ENCODE peak calls at places on chromosomes 16 and 17, in seven cellular contexts. One of them, this sample, is unnamed.

GRCh38 chr17:40091691-40092397 is 8.5 kb downstream of the NR1D1 start:
- DNase-seq in GM12891: no peak
- DNase-seq in H1: no peak
- DNase-seq in K562: no peak
- DNase-seq in GM12878: no peak
- DNase-seq in HepG2: no peak
- DNase-seq in GM12892: no peak
- DNase-seq in this sample: no peak

GRCh38 chr17:63697341-63698286 is 2.3 kb downstream of the LIMD2 start:
- DNase-seq in GM12891: no peak
- DNase-seq in GM12892: peak
- DNase-seq in HepG2: peak
- DNase-seq in GM12878: peak
- DNase-seq in K562: peak
- DNase-seq in H1: peak
- DNase-seq in this sample: peak

GRCh38 chr17:79833744-79834574 is 5.3 kb downstream of the CBX4 start:
- DNase-seq in H1: peak
- DNase-seq in HepG2: no peak
- DNase-seq in K562: peak
- DNase-seq in GM12878: no peak
- DNase-seq in GM12892: no peak
- DNase-seq in GM12891: no peak
- DNase-seq in this sample: no peak

GRCh38 chr17:40349477-40350409 is 14.8 kb downstream of the GJD3 start:
- DNase-seq in HepG2: no peak
- DNase-seq in GM12892: no peak
- DNase-seq in H1: no peak
- DNase-seq in GM12878: no peak
- DNase-seq in GM12891: no peak
- DNase-seq in K562: no peak
- DNase-seq in this sample: no peak

GRCh38 chr17:57927048-57927723 is 28.0 kb downstream of the CUEDC1 start:
- DNase-seq in GM12878: no peak
- DNase-seq in H1: no peak
- DNase-seq in HepG2: no peak
- DNase-seq in K562: no peak
- DNase-seq in GM12891: no peak
- DNase-seq in GM12892: no peak
- DNase-seq in this sample: peak

GRCh38 chr17:35895602-35896001 is 15.4 kb upstream of the CCL5 start:
- DNase-seq in GM12892: no peak
- DNase-seq in GM12878: no peak
- DNase-seq in K562: no peak
- DNase-seq in GM12891: no peak
- DNase-seq in H1: no peak
- DNase-seq in HepG2: no peak
- DNase-seq in this sample: no peak

GRCh38 chr16:56257666-56258359 is 66.5 kb downstream of the GNAO1 start:
- DNase-seq in H1: no peak
- DNase-seq in GM12892: no peak
- DNase-seq in GM12878: no peak
- DNase-seq in GM12891: no peak
- DNase-seq in K562: no peak
- DNase-seq in HepG2: no peak
- DNase-seq in this sample: peak

GRCh38 chr16:17286443-17286842 is 184.3 kb downstream of the XYLT1 start:
- DNase-seq in HepG2: no peak
- DNase-seq in GM12878: no peak
- DNase-seq in K562: no peak
- DNase-seq in GM12891: no peak
- DNase-seq in H1: no peak
- DNase-seq in GM12892: no peak
- DNase-seq in this sample: no peak

GRCh38 chr17:50210249-50211225 is 9.1 kb upstream of the COL1A1 start:
- DNase-seq in GM12878: no peak
- DNase-seq in H1: peak
- DNase-seq in GM12891: no peak
- DNase-seq in GM12892: no peak
- DNase-seq in K562: peak
- DNase-seq in HepG2: peak
- DNase-seq in this sample: peak

GRCh38 chr17:73657473-73658116 is 13.3 kb upstream of the SDK2 start:
- DNase-seq in GM12878: no peak
- DNase-seq in HepG2: peak
- DNase-seq in GM12892: no peak
- DNase-seq in K562: peak
- DNase-seq in H1: peak
- DNase-seq in GM12891: no peak
- DNase-seq in this sample: peak

GRCh38 chr17:20206591-20206990 is 197.4 kb downstream of the SPECC1 start:
- DNase-seq in H1: no peak
- DNase-seq in GM12878: no peak
- DNase-seq in GM12892: no peak
- DNase-seq in K562: no peak
- DNase-seq in GM12891: no peak
- DNase-seq in HepG2: no peak
- DNase-seq in this sample: no peak

GRCh38 chr17:50063516-50064252 is 7.8 kb downstream of the ITGA3 start:
- DNase-seq in H1: no peak
- DNase-seq in HepG2: no peak
- DNase-seq in K562: no peak
- DNase-seq in GM12878: no peak
- DNase-seq in GM12892: no peak
- DNase-seq in GM12891: no peak
- DNase-seq in this sample: no peak

GRCh38 chr17:68759343-68760140 is 158.4 kb upstream of the FAM20A start:
- DNase-seq in H1: peak
- DNase-seq in HepG2: peak
- DNase-seq in GM12892: peak
- DNase-seq in K562: peak
- DNase-seq in GM12878: no peak
- DNase-seq in GM12891: peak
- DNase-seq in this sample: peak
- TF ChIP-seq TAF1 in H1: peak
- TF ChIP-seq TAF1 in HepG2: no peak
- TF ChIP-seq TAF1 in GM12892: no peak
- TF ChIP-seq TAF1 in K562: no peak
- TF ChIP-seq TAF1 in GM12878: no peak
- TF ChIP-seq TAF1 in GM12891: no peak
- TF ChIP-seq TAF1 in this sample: no peak

DNA sequence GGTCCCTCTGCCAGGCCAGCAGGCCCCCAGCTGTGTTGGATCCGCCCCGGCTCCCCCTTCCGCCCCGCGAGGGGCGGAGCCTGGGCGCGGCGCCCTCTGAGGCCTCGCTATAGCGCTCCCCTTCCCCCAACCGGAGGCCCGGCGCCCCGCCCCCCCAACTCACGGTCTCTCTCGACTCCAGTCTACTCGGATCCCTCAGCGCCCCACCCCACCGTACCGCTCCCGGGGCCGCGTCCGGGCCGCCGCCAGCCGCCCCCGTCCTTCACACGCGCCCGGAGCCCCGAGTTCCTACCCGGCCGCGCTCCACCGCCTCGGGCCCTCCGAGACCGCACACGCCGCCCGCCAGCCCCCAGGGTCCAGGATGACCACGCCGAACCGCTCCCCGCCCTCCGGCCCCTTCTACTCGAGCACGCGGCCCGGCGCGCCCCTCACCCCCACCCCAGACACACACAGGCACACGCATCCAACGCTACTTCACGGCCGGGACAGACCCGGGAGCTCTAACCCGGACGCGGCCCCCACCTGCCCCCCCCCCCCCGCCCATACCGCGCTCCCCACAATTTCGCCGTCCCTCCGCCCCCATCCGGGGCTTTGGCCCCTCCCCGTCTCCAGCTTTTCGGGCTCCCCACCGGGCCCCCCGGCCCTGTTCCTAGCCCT is 1.4 kb downstream of the PHF23 start:
- DNase-seq in GM12892: peak
- DNase-seq in HepG2: peak
- DNase-seq in GM12891: peak
- DNase-seq in H1: peak
- DNase-seq in K562: peak
- DNase-seq in GM12878: no peak
- DNase-seq in this sample: peak
- TF ChIP-seq TAF1 in GM12892: no peak
- TF ChIP-seq TAF1 in HepG2: peak
- TF ChIP-seq TAF1 in GM12891: no peak
- TF ChIP-seq TAF1 in H1: peak
- TF ChIP-seq TAF1 in K562: peak
- TF ChIP-seq TAF1 in GM12878: no peak
- TF ChIP-seq TAF1 in this sample: peak

GRCh38 chr17:44308865-44309264 is 464 bp downstream of the RUNDC3A start:
- DNase-seq in K562: no peak
- DNase-seq in H1: no peak
- DNase-seq in GM12878: no peak
- DNase-seq in HepG2: no peak
- DNase-seq in GM12891: no peak
- DNase-seq in GM12892: no peak
- DNase-seq in this sample: peak
- TF ChIP-seq TAF1 in K562: no peak
- TF ChIP-seq TAF1 in H1: no peak
- TF ChIP-seq TAF1 in GM12878: no peak
- TF ChIP-seq TAF1 in HepG2: no peak
- TF ChIP-seq TAF1 in GM12891: no peak
- TF ChIP-seq TAF1 in GM12892: no peak
- TF ChIP-seq TAF1 in this sample: no peak

GRCh38 chr17:47895254-47895855 is 681 bp upstream of the SP2 start:
- DNase-seq in GM12878: no peak
- DNase-seq in H1: no peak
- DNase-seq in K562: peak
- DNase-seq in GM12892: no peak
- DNase-seq in HepG2: no peak
- DNase-seq in GM12891: no peak
- DNase-seq in this sample: no peak
- TF ChIP-seq TAF1 in GM12878: peak
- TF ChIP-seq TAF1 in H1: peak
- TF ChIP-seq TAF1 in K562: peak
- TF ChIP-seq TAF1 in GM12892: peak
- TF ChIP-seq TAF1 in HepG2: peak
- TF ChIP-seq TAF1 in GM12891: peak
- TF ChIP-seq TAF1 in this sample: peak

GRCh38 chr17:70297397-70297796 is 128.1 kb downstream of the KCNJ2 start:
- DNase-seq in H1: no peak
- DNase-seq in K562: no peak
- DNase-seq in GM12892: no peak
- DNase-seq in HepG2: no peak
- DNase-seq in GM12891: no peak
- DNase-seq in GM12878: no peak
- DNase-seq in this sample: no peak

GRCh38 chr17:70295329-70295728 is 126.0 kb downstream of the KCNJ2 start:
- DNase-seq in GM12878: no peak
- DNase-seq in GM12891: no peak
- DNase-seq in GM12892: no peak
- DNase-seq in HepG2: no peak
- DNase-seq in H1: no peak
- DNase-seq in K562: no peak
- DNase-seq in this sample: no peak

GRCh38 chr17:70295732-70296131 is 126.4 kb downstream of the KCNJ2 start:
- DNase-seq in GM12891: no peak
- DNase-seq in H1: no peak
- DNase-seq in K562: no peak
- DNase-seq in GM12892: no peak
- DNase-seq in HepG2: no peak
- DNase-seq in GM12878: no peak
- DNase-seq in this sample: no peak

GRCh38 chr17:70296456-70296855 is 127.1 kb downstream of the KCNJ2 start:
- DNase-seq in H1: no peak
- DNase-seq in HepG2: no peak
- DNase-seq in GM12892: no peak
- DNase-seq in K562: no peak
- DNase-seq in GM12878: no peak
- DNase-seq in GM12891: no peak
- DNase-seq in this sample: no peak

GRCh38 chr17:70298929-70299529 is 129.7 kb downstream of the KCNJ2 start:
- DNase-seq in GM12892: no peak
- DNase-seq in H1: no peak
- DNase-seq in K562: no peak
- DNase-seq in GM12878: peak
- DNase-seq in GM12891: peak
- DNase-seq in HepG2: no peak
- DNase-seq in this sample: no peak
- TF ChIP-seq TAF1 in GM12892: no peak
- TF ChIP-seq TAF1 in H1: no peak
- TF ChIP-seq TAF1 in K562: no peak
- TF ChIP-seq TAF1 in GM12878: no peak
- TF ChIP-seq TAF1 in GM12891: no peak
- TF ChIP-seq TAF1 in HepG2: no peak
- TF ChIP-seq TAF1 in this sample: no peak